ENCODE peak calls at places on chromosomes 5 and 9, in eight cellular contexts. T is cardiac muscle cell, V is HFF-Myc, Y is psoas muscle, P is foreskin fibroblast, W is upper lobe of right lung, X is HL-60, H is skeletal muscle cell. C is an unnamed sample.

GRCh38 chr9:32010322-32010721 is 374.1 kb upstream of the ACO1 start:
- DNase-seq in X (no peak), P (no peak), Y (no peak), T (no peak), V (no peak), W (peak), H (no peak), C (no peak)

GRCh38 chr9:124419832-124420489 is 4.7 kb upstream of the PSMB7 start:
- DNase-seq in W (no peak), P (no peak), Y (no peak), V (no peak), T (no peak), H (no peak), X (no peak), C (no peak)

GRCh38 chr5:137101544-137101943 is 397.6 kb downstream of the SPOCK1 start:
- DNase-seq in H (no peak), X (no peak), V (no peak), T (no peak), W (no peak), P (peak), Y (no peak), C (no peak)

GRCh38 chr9:122309861-122310260 is 45.2 kb downstream of the MRRF start:
- DNase-seq in P (no peak), Y (no peak), H (no peak), X (no peak), W (no peak), V (no peak), T (no peak), C (no peak)

GRCh38 chr9:123346026-123346425 is 10.0 kb upstream of the CRB2 start:
- DNase-seq in P (no peak), H (no peak), V (no peak), X (no peak), T (no peak), W (no peak), Y (no peak), C (no peak)

GRCh38 chr5:167699434-167699833 is 592.0 kb upstream of the WWC1 start:
- DNase-seq in T (peak), V (peak), X (no peak), Y (no peak), P (peak), W (no peak), H (peak), C (no peak)

GRCh38 chr9:121949766-121950165 is 143.3 kb downstream of the TTLL11 start:
- DNase-seq in H (no peak), Y (no peak), W (no peak), X (no peak), P (no peak), T (no peak), V (no peak), C (no peak)

GRCh38 chr5:92653730-92654461 is 927.1 kb downstream of the NR2F1-AS1 start:
- DNase-seq in Y (no peak), T (no peak), H (no peak), X (no peak), V (no peak), W (no peak), P (no peak), C (no peak)

GRCh38 chr5:54385994-54386393 is 69.5 kb upstream of the HSPB3 start:
- DNase-seq in H (no peak), W (no peak), V (no peak), T (no peak), P (no peak), Y (no peak), X (no peak), C (no peak)

GRCh38 chr5:157468293-157468965 is 8.4 kb downstream of the NIPAL4 start:
- DNase-seq in X (no peak), Y (no peak), P (no peak), T (no peak), W (no peak), H (no peak), V (no peak), C (no peak)

GRCh38 chr5:155114655-155115054 is 101.1 kb downstream of the KIF4B start:
- DNase-seq in T (no peak), X (no peak), P (no peak), Y (no peak), W (no peak), V (no peak), H (no peak), C (no peak)

GRCh38 chr9:117783828-117784227 is 79.6 kb downstream of the TLR4 start:
- DNase-seq in T (no peak), H (no peak), X (peak), Y (no peak), P (no peak), V (no peak), W (no peak), C (peak)

GRCh38 chr9:110919609-110920008 is 118.7 kb downstream of the LPAR1 start:
- DNase-seq in P (peak), H (peak), Y (no peak), T (no peak), W (no peak), X (no peak), V (peak), C (no peak)

GRCh38 chr9:89791754-89792153 is 186.9 kb downstream of the GADD45G start:
- DNase-seq in P (no peak), Y (no peak), W (peak), H (no peak), V (no peak), X (no peak), T (no peak), C (no peak)

GRCh38 chr5:172456076-172456800 is 1.9 kb upstream of the SH3PXD2B start:
- DNase-seq in W (no peak), P (no peak), V (no peak), Y (no peak), H (no peak), T (no peak), X (no peak), C (no peak)

GRCh38 chr9:76297721-76298239 is 96.4 kb downstream of the RFK start:
- DNase-seq in H (peak), W (no peak), Y (peak), T (peak), X (no peak), P (peak), V (peak), C (no peak)

GRCh38 chr5:159851053-159851452 is 65.2 kb upstream of the ADRA1B start:
- DNase-seq in P (no peak), W (no peak), T (no peak), Y (no peak), H (no peak), V (no peak), X (no peak), C (no peak)

GRCh38 chr9:120931278-120932085 is 4.9 kb upstream of the TRAF1 start:
- DNase-seq in P (peak), T (no peak), H (peak), Y (no peak), W (no peak), X (no peak), V (peak), C (no peak)

GRCh38 chr5:163730206-163730782 is 224.9 kb downstream of the MAT2B start:
- DNase-seq in P (no peak), W (peak), H (no peak), Y (no peak), V (no peak), X (no peak), T (peak), C (peak)

GRCh38 chr9:128712451-128713410 is 10.4 kb downstream of the PKN3 start:
- DNase-seq in T (no peak), Y (peak), W (peak), V (no peak), H (no peak), X (no peak), P (no peak), C (no peak)

GRCh38 chr5:146401021-146401420 is 46.1 kb upstream of the TCERG1 start:
- DNase-seq in W (no peak), X (no peak), V (no peak), T (no peak), Y (no peak), P (no peak), H (no peak), C (no peak)

GRCh38 chr5:7902201-7902600 is 33.3 kb downstream of the MTRR start:
- DNase-seq in Y (no peak), T (no peak), V (no peak), W (no peak), H (no peak), X (no peak), P (no peak), C (no peak)

GRCh38 chr5:95035891-95036675 is 248.8 kb downstream of the MCTP1 start:
- DNase-seq in T (no peak), P (no peak), Y (no peak), H (peak), X (no peak), V (no peak), W (no peak), C (no peak)

GRCh38 chr9:84062538-84062937 is 81.9 kb downstream of the RMI1 start:
- DNase-seq in X (no peak), Y (peak), W (no peak), P (no peak), T (no peak), V (no peak), H (no peak), C (no peak)

GRCh38 chr9:16425572-16425971 is 444.9 kb downstream of the BNC2 start:
- DNase-seq in P (peak), Y (no peak), T (no peak), H (no peak), W (no peak), V (peak), X (no peak), C (no peak)

GRCh38 chr9:112341741-112342140 is 8.3 kb upstream of the PTBP3 start:
- DNase-seq in W (no peak), T (no peak), H (no peak), X (no peak), V (no peak), P (peak), Y (no peak), C (no peak)

GRCh38 chr9:129665008-129665771 is at the start of gene PRRX2:
- DNase-seq in W (no peak), V (no peak), T (peak), Y (no peak), P (peak), X (no peak), H (no peak), C (no peak)

GRCh38 chr5:52725781-52726180 is 61.9 kb upstream of the ITGA1 start:
- DNase-seq in W (no peak), T (no peak), H (no peak), Y (peak), V (no peak), X (no peak), P (no peak), C (peak)

GRCh38 chr9:38226491-38226951 is 157.5 kb upstream of the SHB start:
- DNase-seq in Y (no peak), W (peak), T (peak), V (no peak), X (peak), P (no peak), H (no peak), C (no peak)

GRCh38 chr9:137371966-137372651 is 50.9 kb downstream of the EXD3 start:
- DNase-seq in H (no peak), V (no peak), W (no peak), T (no peak), X (no peak), P (no peak), Y (peak), C (no peak)

GRCh38 chr5:43336159-43336558 is 22.9 kb upstream of the HMGCS1 start:
- DNase-seq in H (no peak), P (no peak), X (no peak), V (no peak), T (no peak), W (no peak), Y (no peak), C (no peak)

GRCh38 chr5:1516615-1517601 is 6.9 kb downstream of the LPCAT1 start:
- DNase-seq in W (peak), V (no peak), X (no peak), P (peak), H (peak), Y (peak), T (no peak), C (peak)

GRCh38 chr5:68884893-68885292 is 208.9 kb upstream of the SLC30A5 start:
- DNase-seq in Y (no peak), H (no peak), T (no peak), P (no peak), W (no peak), X (no peak), V (no peak), C (no peak)

GRCh38 chr5:132184588-132184987 is 43.1 kb downstream of the P4HA2 start:
- DNase-seq in V (no peak), Y (no peak), W (no peak), X (no peak), P (no peak), T (no peak), H (no peak), C (no peak)

GRCh38 chr5:114435885-114436299 is 74.0 kb downstream of the KCNN2 start:
- DNase-seq in H (no peak), W (no peak), Y (no peak), X (no peak), V (no peak), P (no peak), T (no peak), C (no peak)

GRCh38 chr9:95459218-95459617 is 57.6 kb downstream of the PTCH1 start:
- DNase-seq in W (no peak), X (no peak), T (no peak), H (no peak), P (no peak), V (no peak), Y (no peak), C (no peak)

GRCh38 chr5:429453-430188 is 13.4 kb upstream of the EXOC3 start:
- DNase-seq in W (peak), H (no peak), T (no peak), P (peak), X (no peak), Y (peak), V (no peak), C (no peak)

GRCh38 chr5:176817864-176818377 is 7.6 kb downstream of the UNC5A start:
- DNase-seq in X (no peak), T (peak), W (no peak), P (no peak), V (no peak), H (no peak), Y (no peak), C (no peak)
- H3K4me3 ChIP-seq in X (no peak), T (peak), W (peak), P (peak), V (no peak), H (peak), Y (peak), C (peak)

GRCh38 chr5:178376906-178377582 is 144.4 kb upstream of the PHYKPL start:
- DNase-seq in V (no peak), P (no peak), W (no peak), T (no peak), Y (no peak), X (no peak), H (no peak), C (no peak)

GRCh38 chr5:178375348-178375747 is 142.7 kb upstream of the PHYKPL start:
- DNase-seq in W (no peak), Y (peak), H (no peak), T (no peak), X (no peak), P (no peak), V (no peak), C (no peak)

GRCh38 chr5:178372091-178372695 is 139.6 kb upstream of the PHYKPL start:
- DNase-seq in H (no peak), V (no peak), T (no peak), P (no peak), Y (peak), W (no peak), X (no peak), C (no peak)

GRCh38 chr5:178371362-178372090 is 138.9 kb upstream of the PHYKPL start:
- DNase-seq in T (no peak), H (no peak), Y (peak), X (no peak), P (no peak), W (no peak), V (no peak), C (no peak)

GRCh38 chr5:178373711-178374110 is 141.1 kb upstream of the PHYKPL start:
- DNase-seq in W (no peak), H (no peak), X (no peak), P (no peak), Y (peak), V (no peak), T (no peak), C (no peak)
- H3K4me3 ChIP-seq in W (no peak), H (no peak), X (no peak), P (no peak), Y (no peak), V (no peak), T (no peak), C (no peak)

GRCh38 chr9:73655363-73655762 is 503.7 kb downstream of the ANXA1 start:
- DNase-seq in W (no peak), H (no peak), X (no peak), T (no peak), P (no peak), Y (no peak), V (no peak), C (no peak)
- H3K4me3 ChIP-seq in W (no peak), H (no peak), X (no peak), T (no peak), P (no peak), Y (no peak), V (no peak), C (no peak)

GRCh38 chr5:139404484-139404840 is 573 bp upstream of the SPATA24 start:
- DNase-seq in Y (no peak), X (no peak), H (no peak), V (no peak), P (no peak), T (no peak), W (no peak), C (no peak)
- H3K4me3 ChIP-seq in Y (peak), X (no peak), H (peak), V (peak), P (peak), T (peak), W (peak), C (peak)

GRCh38 chr5:150642991-150643710 is 2.7 kb downstream of the SYNPO start:
- DNase-seq in V (no peak), X (no peak), W (no peak), P (no peak), Y (no peak), T (no peak), H (no peak), C (no peak)
- H3K4me3 ChIP-seq in V (peak), X (no peak), W (peak), P (peak), Y (peak), T (no peak), H (no peak), C (no peak)

DNA sequence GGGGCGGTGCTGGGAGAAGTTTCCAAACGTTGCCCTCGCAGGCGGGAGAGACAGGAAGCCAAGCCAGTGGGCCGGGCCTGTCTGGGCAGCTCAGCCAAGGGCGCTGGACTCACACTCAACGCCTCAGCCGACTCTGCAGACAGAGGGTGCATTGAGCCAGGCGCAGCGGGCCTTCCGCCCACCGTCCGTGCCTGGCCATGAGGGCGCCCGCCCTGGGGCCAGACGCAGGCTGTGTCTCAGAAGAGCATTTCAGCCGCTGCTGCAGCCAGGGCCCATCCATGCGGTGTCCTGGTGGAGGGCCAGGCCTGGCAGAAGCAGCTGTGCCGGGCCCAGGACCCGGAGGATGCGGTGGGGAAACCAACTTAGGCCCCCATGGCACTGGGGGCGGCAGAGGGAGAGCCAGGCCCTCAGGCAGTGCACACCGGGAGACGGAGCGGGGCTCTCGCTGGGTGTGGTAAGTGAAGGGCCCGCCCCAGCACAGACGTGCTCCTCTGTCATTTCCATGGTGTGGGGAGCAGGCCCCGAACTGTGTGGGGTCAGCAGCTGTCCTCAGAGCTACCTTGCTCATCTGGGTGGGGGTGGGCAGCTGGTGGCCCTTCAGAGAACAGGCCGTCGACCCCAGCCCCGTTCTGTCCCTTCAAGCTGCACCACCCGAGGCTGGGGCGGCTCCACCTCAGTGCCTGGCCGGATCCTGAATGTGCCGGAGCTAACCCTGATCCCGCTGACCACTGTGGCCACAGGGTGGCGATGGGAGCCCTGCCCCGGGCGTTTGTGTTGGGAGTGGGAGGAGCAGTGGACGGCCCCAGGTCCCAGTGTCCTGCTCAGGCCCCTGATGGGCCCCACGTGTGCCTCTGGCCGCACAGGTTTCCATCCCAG is 18.0 kb downstream of the DNLZ start:
- DNase-seq in Y (peak), T (peak), V (no peak), W (peak), H (no peak), X (no peak), P (peak), C (peak)
- H3K4me3 ChIP-seq in Y (no peak), T (no peak), V (no peak), W (peak), H (no peak), X (no peak), P (no peak), C (no peak)

DNA sequence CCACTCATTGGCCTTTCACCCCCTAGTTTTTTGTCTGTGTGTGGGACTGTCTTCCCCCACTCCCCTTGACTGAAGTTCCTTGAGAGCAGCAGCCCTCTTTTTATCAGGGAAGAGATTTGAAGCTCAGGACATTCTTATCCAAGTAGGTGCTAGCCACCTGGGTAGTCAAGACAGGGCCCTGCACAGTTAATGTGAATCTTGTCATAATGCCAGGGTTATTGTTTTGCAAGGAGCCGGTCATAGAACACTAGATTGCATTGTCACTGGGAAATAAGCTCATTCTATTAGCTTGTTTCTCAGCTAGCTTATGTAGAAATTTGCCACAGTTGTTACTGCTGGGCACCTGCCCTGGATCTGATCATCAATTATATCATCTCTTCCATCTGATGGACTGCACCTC is 256.1 kb downstream of the DOCK8 start:
- DNase-seq in P (no peak), X (no peak), Y (no peak), T (no peak), W (no peak), V (no peak), H (no peak), C (no peak)
- H3K4me3 ChIP-seq in P (peak), X (peak), Y (peak), T (peak), W (peak), V (peak), H (peak), C (peak)

DNA sequence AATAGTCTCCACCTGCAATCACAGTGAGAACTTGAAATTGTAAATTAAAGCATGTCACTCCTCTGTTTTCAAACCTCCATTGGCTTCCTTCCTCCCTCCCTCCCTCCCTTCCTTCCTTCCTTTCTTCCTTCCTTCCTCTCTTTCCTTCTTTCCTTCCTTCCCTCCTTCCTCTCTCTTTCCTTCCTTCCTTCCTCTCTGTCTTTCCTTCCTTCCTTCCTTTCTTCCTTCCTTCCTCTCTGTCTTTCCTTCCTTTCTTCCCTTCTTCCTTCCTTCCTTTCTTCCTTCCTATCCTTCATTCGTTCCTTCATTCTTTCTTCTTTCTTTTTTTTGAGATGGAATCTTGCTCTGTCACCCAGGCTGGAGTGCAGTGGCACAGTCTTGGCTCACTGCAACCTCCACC is 595.0 kb upstream of the ZNF608 start:
- DNase-seq in W (no peak), V (no peak), P (no peak), Y (no peak), X (no peak), H (no peak), T (no peak), C (no peak)
- H3K4me3 ChIP-seq in W (no peak), V (no peak), P (no peak), Y (no peak), X (no peak), H (no peak), T (no peak), C (no peak)

GRCh38 chr9:136012651-136013050 is 51.5 kb upstream of the UBAC1 start:
- DNase-seq in H (no peak), Y (peak), T (no peak), W (peak), X (no peak), V (no peak), P (no peak), C (no peak)
- H3K4me3 ChIP-seq in H (no peak), Y (peak), T (no peak), W (no peak), X (no peak), V (no peak), P (no peak), C (no peak)